ENCODE peak calls at places on chromosomes 4 and X, in four cellular contexts. G, S, E and V are unnamed samples.

GRCh38 chr4:26288308-26288982 is 32.4 kb upstream of the RBPJ start:
- DNase-seq in E (no peak), S (no peak), G (no peak), V (no peak)

GRCh38 chr4:150178161-150178560 is 99.9 kb downstream of the DCLK2 start:
- DNase-seq in S (peak), E (no peak), G (no peak), V (no peak)

GRCh38 chrX:39749135-39749534 is 348.6 kb downstream of the BCOR start:
- DNase-seq in S (no peak), G (no peak), E (no peak), V (no peak)

GRCh38 chrX:101395789-101396188 is 5.0 kb downstream of the RPL36A start:
- DNase-seq in G (no peak), E (no peak), S (no peak), V (no peak)

GRCh38 chrX:79369871-79370270 is 2.7 kb upstream of the ITM2A start:
- DNase-seq in S (no peak), E (no peak), G (no peak), V (no peak)

GRCh38 chr4:13509442-13509841 is 25.3 kb upstream of the RAB28 start:
- DNase-seq in G (no peak), S (no peak), E (no peak), V (no peak)

GRCh38 chr4:52014903-52015302 is 5.3 kb downstream of the LRRC66 start:
- DNase-seq in G (no peak), E (no peak), S (no peak), V (no peak)

GRCh38 chr4:177005801-177006230 is 213.1 kb upstream of the VEGFC start:
- DNase-seq in S (peak), E (no peak), G (no peak), V (no peak)

GRCh38 chr4:123363729-123364128 is 32.9 kb upstream of the SPRY1 start:
- DNase-seq in E (no peak), G (no peak), S (no peak), V (no peak)

GRCh38 chrX:73262991-73263390 is 48.3 kb upstream of the NAP1L2 start:
- DNase-seq in G (no peak), S (no peak), E (no peak), V (no peak)

GRCh38 chr4:67750691-67751090 is 3.5 kb downstream of the GNRHR start:
- DNase-seq in G (no peak), S (no peak), E (no peak), V (no peak)

GRCh38 chrX:120120223-120120622 is 4.5 kb upstream of the RHOXF1 start:
- DNase-seq in G (no peak), E (no peak), S (no peak), V (no peak)

GRCh38 chr4:12852338-12853307 is 631.5 kb downstream of the RAB28 start:
- DNase-seq in S (peak), E (no peak), G (no peak), V (peak)

GRCh38 chr4:188158336-188158735 is 19.1 kb downstream of the TRIML1 start:
- DNase-seq in E (no peak), S (no peak), G (no peak), V (no peak)

GRCh38 chr4:3733195-3733594 is 33.0 kb upstream of the ADRA2C start:
- DNase-seq in G (no peak), S (no peak), E (no peak), V (no peak)

GRCh38 chrX:15853586-15854079 is 980 bp downstream of the AP1S2 start:
- DNase-seq in S (no peak), G (no peak), E (no peak), V (no peak)

GRCh38 chrX:47078129-47079043 is at the start of gene RGN:
- DNase-seq in G (peak), E (no peak), S (no peak), V (peak)

GRCh38 chr4:117478702-117479101 is 393.3 kb upstream of the TRAM1L1 start:
- DNase-seq in G (no peak), E (no peak), S (no peak), V (no peak)

GRCh38 chr4:1802151-1802715 is 9.1 kb downstream of the FGFR3 start:
- DNase-seq in E (no peak), G (no peak), S (no peak), V (no peak)

GRCh38 chrX:37871626-37872302 is 24.4 kb upstream of the DYNLT3 start:
- DNase-seq in S (peak), E (no peak), G (peak), V (no peak)

GRCh38 chrX:36431819-36432218 is 512.3 kb downstream of the CFAP47 start:
- DNase-seq in E (no peak), G (no peak), S (peak), V (no peak)

GRCh38 chr4:183335369-183335940 is 13.2 kb upstream of the CLDN24 start:
- DNase-seq in E (no peak), G (peak), S (peak), V (no peak)

GRCh38 chrX:153779891-153780677 is 757 bp upstream of the SRPK3 start:
- DNase-seq in E (no peak), S (no peak), G (no peak), V (no peak)

GRCh38 chrX:112910418-112910817 is 69.8 kb upstream of the AMOT start:
- DNase-seq in E (no peak), S (no peak), G (no peak), V (no peak)

GRCh38 chr4:138062929-138063328 is 179.2 kb downstream of the SLC7A11 start:
- DNase-seq in S (peak), E (no peak), G (no peak), V (peak)

GRCh38 chr4:108619372-108620100 is 840 bp upstream of the RPL34 start:
- DNase-seq in E (no peak), G (no peak), S (no peak), V (no peak)

GRCh38 chrX:9700555-9700954 is 65.1 kb downstream of the GPR143 start:
- DNase-seq in E (no peak), G (no peak), S (no peak), V (no peak)

GRCh38 chrX:124555036-124555595 is 208.8 kb downstream of the SH2D1A start:
- DNase-seq in E (no peak), S (peak), G (no peak), V (no peak)

GRCh38 chr4:114606240-114606639 is 7.6 kb downstream of the UGT8 start:
- DNase-seq in G (no peak), S (no peak), E (no peak), V (no peak)

GRCh38 chrX:40474205-40474626 is 106.6 kb upstream of the ATP6AP2 start:
- DNase-seq in E (no peak), S (no peak), G (peak), V (peak)

GRCh38 chrX:135295238-135295943 is 13.9 kb upstream of the ETDC start:
- DNase-seq in G (no peak), S (peak), E (no peak), V (peak)

GRCh38 chr4:108144451-108144850 is 24.3 kb downstream of the LEF1 start:
- DNase-seq in S (no peak), E (no peak), G (no peak), V (no peak)

GRCh38 chr4:30721353-30722091 is 1.4 kb downstream of the PCDH7 start:
- DNase-seq in E (no peak), S (no peak), G (peak), V (peak)

GRCh38 chr4:8290701-8290970 is 21.1 kb downstream of the HTRA3 start:
- DNase-seq in G (no peak), S (no peak), E (no peak), V (no peak)

DNA sequence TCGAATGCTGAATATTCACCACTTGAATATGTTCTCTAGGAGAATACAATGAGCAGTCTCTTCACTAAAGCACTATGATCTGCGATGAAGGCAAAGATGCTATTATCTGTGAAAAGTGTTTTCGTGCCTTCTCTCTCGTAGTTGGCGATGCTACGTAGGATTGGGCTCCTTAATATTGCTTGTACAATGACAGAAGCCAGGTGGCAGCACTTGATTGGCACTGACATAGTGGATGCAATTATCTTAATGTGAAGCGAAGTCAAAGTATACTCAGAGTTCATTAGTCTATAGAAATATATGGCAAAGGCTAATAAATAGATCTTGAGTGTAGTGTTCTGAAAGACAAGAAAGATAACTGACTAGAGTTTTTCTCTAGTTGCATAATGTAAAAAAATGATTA is 1135.7 kb upstream of the AGA start:
- DNase-seq in G (no peak), E (no peak), S (no peak), V (no peak)
- TF ChIP-seq CTCF in G (no peak), E (no peak), S (no peak), V (no peak)

GRCh38 chrX:12494400-12495138 is 296.6 kb upstream of the PRPS2 start:
- DNase-seq in G (no peak), E (no peak), S (no peak), V (no peak)

GRCh38 chrX:12496343-12496742 is 294.9 kb upstream of the PRPS2 start:
- DNase-seq in E (no peak), G (no peak), S (no peak), V (no peak)

DNA sequence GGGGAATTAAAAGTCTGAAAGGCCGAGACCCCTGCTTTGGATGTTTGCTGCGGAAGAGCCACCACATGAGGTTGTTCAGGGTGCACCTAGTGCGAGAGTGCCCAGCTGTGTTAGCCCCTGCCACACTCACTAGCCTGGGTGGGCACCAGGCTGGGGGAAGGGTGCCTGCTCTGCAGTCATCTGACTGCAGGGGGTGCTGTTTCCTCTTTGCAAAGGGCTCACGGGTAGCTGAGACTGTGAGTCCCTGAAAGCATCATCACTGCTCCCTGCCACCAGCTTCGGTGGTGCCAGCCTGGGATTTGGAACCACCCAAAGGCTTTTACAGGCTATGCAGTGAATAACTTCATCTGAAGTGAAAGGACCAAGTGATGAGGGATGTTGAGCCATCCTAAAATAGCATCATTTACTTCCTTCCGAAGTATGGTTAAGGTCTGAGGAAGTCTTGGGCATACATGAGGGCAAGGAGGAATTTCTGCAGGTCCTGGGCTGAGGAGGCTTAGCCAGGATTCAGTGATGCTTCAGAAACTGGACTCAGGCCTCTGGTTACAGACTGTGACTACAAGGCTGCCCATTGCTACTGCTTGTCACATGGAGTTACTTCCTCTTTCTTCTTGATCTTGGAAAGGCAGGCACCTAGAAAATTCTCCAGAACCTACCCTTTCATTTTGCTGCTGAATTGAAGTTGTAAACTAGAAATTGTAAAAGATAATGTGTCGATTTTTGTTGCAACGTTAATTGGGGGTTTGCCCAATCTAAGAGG is 293.2 kb upstream of the PRPS2 start:
- DNase-seq in G (no peak), E (no peak), S (no peak), V (peak)
- TF ChIP-seq CTCF in G (no peak), E (no peak), S (no peak), V (peak)

DNA sequence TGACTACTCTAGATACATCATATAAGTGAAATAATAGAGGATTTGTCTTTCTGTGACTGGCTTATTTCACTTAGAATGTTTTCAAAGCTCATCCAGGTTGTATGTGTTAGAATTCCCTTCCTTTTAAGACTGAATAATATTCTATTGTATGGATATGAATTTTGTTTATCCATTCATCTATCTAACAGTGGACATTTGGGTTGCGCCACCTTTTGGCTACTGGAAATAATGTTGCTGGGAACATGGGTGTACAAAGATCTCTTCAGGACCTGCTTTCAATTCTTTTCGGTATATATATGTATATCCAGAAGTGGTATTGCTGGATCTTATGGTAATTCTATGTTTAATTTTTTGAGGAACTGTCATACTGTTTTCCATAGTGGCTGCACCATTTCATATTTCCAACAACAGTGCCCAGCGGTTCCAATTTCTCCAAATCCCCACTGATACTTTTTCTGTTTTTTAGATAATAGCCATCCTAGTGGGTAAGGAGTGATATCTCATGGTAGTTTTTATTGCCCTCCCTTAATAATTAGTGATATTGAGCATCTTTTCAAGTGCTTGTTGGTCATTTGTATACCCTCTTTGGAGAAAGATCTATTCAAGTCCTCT is 3.4 kb upstream of the SCD5 start:
- DNase-seq in G (peak), E (no peak), S (no peak), V (no peak)
- TF ChIP-seq CTCF in G (peak), E (no peak), S (peak), V (no peak)

GRCh38 chrX:12702509-12703091 is 88.6 kb upstream of the PRPS2 start:
- DNase-seq in S (no peak), G (no peak), E (no peak), V (peak)
- TF ChIP-seq CTCF in S (peak), G (peak), E (no peak), V (peak)

DNA sequence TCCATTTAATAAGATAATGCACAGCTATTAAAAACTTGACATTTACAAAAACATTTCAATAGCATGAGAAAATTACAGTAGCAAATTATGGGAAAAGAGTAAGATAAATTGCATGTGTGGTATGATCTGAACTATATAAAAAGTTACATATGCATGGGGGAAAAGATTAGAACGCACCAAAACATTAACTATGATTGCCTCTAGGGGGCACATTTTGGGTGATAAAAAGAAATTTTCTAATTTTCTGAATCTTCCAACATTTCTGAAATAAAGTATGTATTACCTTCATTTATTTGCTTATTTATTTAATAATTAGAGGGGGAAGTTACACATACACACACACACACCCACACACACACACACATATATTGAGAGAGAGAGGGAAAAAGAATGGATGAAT is 19.6 kb upstream of the KDM5C start:
- DNase-seq in E (no peak), G (no peak), S (no peak), V (no peak)
- TF ChIP-seq CTCF in E (no peak), G (no peak), S (peak), V (peak)

GRCh38 chr4:143512978-143513313 is 556 bp upstream of the SMARCA5 start:
- DNase-seq in G (no peak), S (no peak), E (no peak), V (no peak)

GRCh38 chr4:143515905-143516304 is 2.4 kb downstream of the SMARCA5 start:
- DNase-seq in G (no peak), S (no peak), E (no peak), V (no peak)

GRCh38 chr4:143514432-143514831 is 930 bp downstream of the SMARCA5 start:
- DNase-seq in S (no peak), E (no peak), G (peak), V (peak)

GRCh38 chr4:143511906-143512305 is 1.6 kb upstream of the SMARCA5 start:
- DNase-seq in G (no peak), E (no peak), S (no peak), V (no peak)

DNA sequence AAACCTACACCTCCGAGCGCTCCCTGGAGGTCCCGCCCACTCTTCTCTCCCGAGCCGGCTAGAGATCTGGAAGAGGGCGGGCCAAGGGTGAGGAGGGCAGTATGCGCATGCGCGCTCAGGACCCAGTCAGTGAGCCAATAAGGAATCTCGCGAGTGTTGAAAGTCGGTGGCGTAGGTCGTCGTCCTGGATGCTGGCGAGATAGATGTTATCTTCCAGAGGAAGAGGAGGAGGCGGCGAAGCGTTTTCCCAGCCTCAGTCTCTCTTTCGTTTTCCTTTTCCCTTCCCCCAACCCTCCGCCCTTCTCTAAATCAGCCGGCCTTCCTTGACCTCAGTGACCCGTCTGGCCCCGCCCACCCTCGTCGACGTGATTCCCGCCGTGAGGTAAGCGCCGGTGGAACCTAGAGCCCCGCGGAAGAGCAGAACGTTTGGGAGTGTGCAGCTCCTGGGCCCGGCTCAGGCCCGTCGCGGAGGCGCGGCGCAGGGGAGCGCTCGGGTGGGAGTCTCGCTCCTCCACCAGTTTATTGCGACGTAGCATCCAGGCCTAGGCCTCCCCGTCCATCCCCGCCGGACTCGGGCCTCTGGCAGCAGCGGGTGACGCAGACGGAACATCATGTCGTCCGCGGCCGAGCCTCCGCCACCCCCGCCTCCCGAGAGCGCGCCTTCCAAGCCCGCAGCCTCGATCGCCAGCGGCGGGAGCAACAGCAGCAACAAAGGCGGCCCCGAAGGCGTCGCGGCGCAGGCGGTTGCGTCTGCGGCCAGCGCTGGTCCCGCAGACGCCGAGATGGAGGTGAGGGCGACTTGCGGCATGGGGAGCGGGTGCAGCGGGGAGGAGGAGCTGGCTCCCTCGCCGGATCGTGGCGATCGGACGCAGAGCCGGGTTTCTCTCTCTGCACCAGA is at the start of gene SMARCA5:
- DNase-seq in G (peak), E (peak), S (peak), V (peak)
- TF ChIP-seq CTCF in G (no peak), E (no peak), S (no peak), V (no peak)

GRCh38 chrX:115894087-115894486 is 276.5 kb upstream of the AGTR2 start:
- DNase-seq in G (no peak), E (no peak), S (no peak), V (no peak)

GRCh38 chrX:115892056-115892708 is 278.4 kb upstream of the AGTR2 start:
- DNase-seq in S (no peak), E (no peak), G (no peak), V (no peak)

GRCh38 chrX:115896362-115896761 is 274.2 kb upstream of the AGTR2 start:
- DNase-seq in S (no peak), G (no peak), E (no peak), V (no peak)

GRCh38 chrX:115895678-115896329 is 274.7 kb upstream of the AGTR2 start:
- DNase-seq in G (no peak), E (no peak), S (no peak), V (no peak)

DNA sequence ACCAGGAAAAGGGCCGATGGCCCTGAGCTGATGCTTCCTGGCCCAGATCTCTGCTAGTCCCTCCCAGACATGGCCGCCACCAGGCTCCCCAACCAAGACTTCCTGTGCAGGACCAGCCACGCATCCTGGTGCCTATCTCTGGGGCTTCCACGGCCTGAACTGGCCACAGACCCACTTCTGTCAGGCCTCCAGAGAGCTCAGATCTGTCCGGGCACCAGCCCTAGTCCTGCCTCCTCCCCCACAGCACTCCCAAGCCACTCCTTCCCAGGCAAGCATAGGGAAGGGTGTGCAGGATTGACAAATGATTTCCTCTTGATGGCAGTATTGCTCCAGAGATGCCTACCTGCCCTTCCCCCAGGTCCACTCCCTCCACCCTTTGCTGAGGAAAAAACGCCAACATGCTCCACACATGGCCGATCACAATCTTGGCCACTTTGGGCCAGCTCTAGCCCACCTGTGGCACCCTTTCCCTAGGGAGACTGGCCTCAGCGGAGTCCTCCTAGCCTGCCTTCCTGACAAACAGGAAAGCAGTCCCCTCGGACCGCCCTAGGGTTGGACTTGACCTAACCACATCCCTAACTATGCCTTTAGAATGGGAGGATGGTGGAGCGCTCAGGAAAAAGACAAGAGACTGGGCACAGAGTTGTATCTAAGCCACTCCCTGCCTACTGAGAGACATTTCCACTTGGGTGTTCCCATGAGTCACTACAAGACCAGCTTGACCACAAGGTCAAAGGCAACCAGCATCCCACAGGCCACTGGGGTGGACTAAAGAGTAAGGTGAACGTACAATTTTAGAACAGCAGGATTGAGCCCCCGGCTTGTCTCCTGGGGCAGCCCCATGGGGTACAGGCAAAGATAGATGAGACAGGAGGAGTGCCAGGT is 277.5 kb upstream of the AGTR2 start:
- DNase-seq in G (peak), E (peak), S (no peak), V (no peak)
- TF ChIP-seq CTCF in G (peak), E (no peak), S (no peak), V (no peak)